ENCODE peak calls at places on chromosome 1, in four cellular contexts. A, D, F and W are unnamed samples.

GRCh38 chr1:230853736-230854135 is 14.6 kb downstream of the C1orf198 start:
- DNase-seq in A (no peak), D (no peak), F (no peak), W (no peak)

GRCh38 chr1:36913523-36914060 is 120.7 kb downstream of the GRIK3 start:
- DNase-seq in A (no peak), D (no peak), F (no peak), W (no peak)

GRCh38 chr1:184604152-184604900 is 150.3 kb downstream of the EDEM3 start:
- DNase-seq in A (no peak), D (no peak), F (peak), W (no peak)

GRCh38 chr1:179303173-179303572 is 9.6 kb downstream of the SOAT1 start:
- DNase-seq in A (no peak), D (no peak), F (no peak), W (no peak)

GRCh38 chr1:174021611-174022079 is 512 bp downstream of the RC3H1 start:
- DNase-seq in A (peak), D (peak), F (peak), W (no peak)

GRCh38 chr1:47230692-47231313 is 1.2 kb downstream of the TAL1 start:
- DNase-seq in A (no peak), D (no peak), F (no peak), W (peak)

GRCh38 chr1:12159826-12160225 is 7.0 kb upstream of the TNFRSF1B start:
- DNase-seq in A (no peak), D (no peak), F (no peak), W (peak)

GRCh38 chr1:44261475-44261853 is 48.2 kb downstream of the DMAP1 start:
- DNase-seq in A (no peak), D (no peak), F (no peak), W (no peak)

GRCh38 chr1:201228011-201228983 is 37.7 kb downstream of the IGFN1 start:
- DNase-seq in A (no peak), D (no peak), F (no peak), W (no peak)

GRCh38 chr1:1540015-1540816 is at the start of gene TMEM240:
- DNase-seq in A (peak), D (peak), F (peak), W (peak)

GRCh38 chr1:23673086-23673813 is 18.4 kb upstream of the RPL11 start:
- DNase-seq in A (peak), D (peak), F (peak), W (no peak)

GRCh38 chr1:167777253-167777618 is 55.5 kb downstream of the MPZL1 start:
- DNase-seq in A (no peak), D (no peak), F (no peak), W (no peak)

GRCh38 chr1:145960468-145961108 is 2.8 kb upstream of the LIX1L start:
- DNase-seq in A (peak), D (peak), F (peak), W (peak)

GRCh38 chr1:242515555-242515954 is 8.9 kb downstream of the PLD5 start:
- DNase-seq in A (no peak), D (no peak), F (no peak), W (no peak)